ENCODE peak calls at places on chromosomes 11 and 22, in four cellular contexts. D is HAP-1, V is amniotic stem cell, T is HEK293T. Y is an unnamed sample.

GRCh38 chr22:20226077-20226716 is 41.9 kb downstream of the RTN4R start:
- DNase-seq in T (no peak), D (no peak), V (no peak), Y (no peak)

GRCh38 chr11:60905551-60906113 is 753 bp downstream of the PRPF19 start:
- DNase-seq in T (no peak), D (no peak), V (no peak), Y (no peak)

GRCh38 chr11:2576536-2576935 is 123.3 kb downstream of the KCNQ1OT1 start:
- DNase-seq in V (no peak), D (no peak), T (no peak), Y (peak)

GRCh38 chr11:130047141-130047540 is 22.6 kb upstream of the APLP2 start:
- DNase-seq in V (no peak), T (no peak), D (no peak), Y (no peak)

GRCh38 chr11:85590848-85591483 is 36.2 kb downstream of the DLG2 start:
- DNase-seq in T (no peak), D (peak), V (peak), Y (no peak)

GRCh38 chr11:14364322-14364721 is 5.3 kb upstream of the RRAS2 start:
- DNase-seq in D (no peak), T (no peak), V (no peak), Y (no peak)

GRCh38 chr22:37378642-37379058 is 48.6 kb downstream of the ELFN2 start:
- DNase-seq in V (no peak), D (no peak), T (no peak), Y (no peak)

GRCh38 chr22:47372596-47373385 is 610.3 kb downstream of the TBC1D22A start:
- DNase-seq in D (no peak), V (no peak), T (no peak), Y (peak)

GRCh38 chr11:129613076-129613475 is 202.6 kb upstream of the TMEM45B start:
- DNase-seq in V (no peak), D (no peak), T (no peak), Y (no peak)

GRCh38 chr11:22875869-22876473 is 15.7 kb upstream of the CCDC179 start:
- DNase-seq in T (peak), V (peak), D (peak), Y (peak)

GRCh38 chr11:2289859-2290258 is 11.9 kb downstream of the C11orf21 start:
- DNase-seq in D (no peak), V (no peak), T (no peak), Y (peak)

GRCh38 chr22:19984201-19984753 is 32.3 kb downstream of the ARVCF start:
- DNase-seq in V (peak), D (no peak), T (peak), Y (no peak)

GRCh38 chr11:34833602-34834001 is 82.6 kb downstream of the APIP start:
- DNase-seq in T (no peak), D (no peak), V (no peak), Y (no peak)

GRCh38 chr22:46991666-46992065 is 229.2 kb downstream of the TBC1D22A start:
- DNase-seq in T (no peak), D (no peak), V (no peak), Y (peak)

GRCh38 chr11:40647290-40647689 is 812.2 kb downstream of the LRRC4C start:
- DNase-seq in D (no peak), T (no peak), V (no peak), Y (no peak)

GRCh38 chr11:44484211-44484610 is 81.3 kb upstream of the CD82 start:
- DNase-seq in T (peak), D (no peak), V (peak), Y (no peak)

Y was measured in sciatic nerve.